ENCODE peak calls at places on chromosomes 2 and 18, in ten cellular contexts. S is NCI-H226; V is renal cortical epithelial cell; N is AML-193; P is activated CD4-positive, alpha-beta memory T cell treated with anti-CD3 and anti-CD28 coated beads, Interleukin-2, amount 10 ng/mL, durations not matched to agents 7 days and 5 days; Q is amygdala; L is T1000; R is SIG-M5; H is ACHN; X is AG04449. G is an unnamed sample.
A peak's percentile ranks its signal among the peaks of the same experiment; 100 is the strongest.

GRCh38 chr2:135832891-135833290 is 4.1 kb downstream of the LCT start:
- DNase-seq in X (no peak), V (no peak), S (no peak), L (no peak), Q (no peak), H (no peak), P (no peak), R (no peak), N (no peak), G (no peak)

GRCh38 chr2:181317511-181317910 is 139.7 kb upstream of the ITGA4 start:
- DNase-seq in S (no peak), H (no peak), P (no peak), V (no peak), L (no peak), Q (no peak), X (no peak), N (no peak), R (no peak), G (no peak)

GRCh38 chr2:67540962-67541361 is 143.8 kb downstream of the ETAA1 start:
- DNase-seq in Q (no peak), H (no peak), V (no peak), S (no peak), R (no peak), X (no peak), L (no peak), P (no peak), N (no peak), G (no peak)

GRCh38 chr2:109195193-109196045 is 66.4 kb downstream of the SH3RF3 start:
- DNase-seq in P (no peak), X (no peak), H (no peak), N (no peak), S (no peak), L (no peak), R (no peak), Q (no peak), V (no peak), G (no peak)

GRCh38 chr2:141698500-141698899 is 432.3 kb downstream of the LRP1B start:
- DNase-seq in Q (no peak), L (no peak), H (no peak), N (no peak), P (no peak), V (no peak), R (no peak), X (no peak), S (no peak), G (no peak)

GRCh38 chr2:232675381-232675780 is 21.8 kb upstream of the GIGYF2 start:
- DNase-seq in R (no peak), H (no peak), V (no peak), L (no peak), S (no peak), X (no peak), Q (no peak), N (no peak), P (no peak), G (no peak)

GRCh38 chr2:219539926-219540678 is 3.5 kb downstream of the CHPF start:
- DNase-seq in S (no peak), R (no peak), H (no peak), V (no peak), X (no peak), L (no peak), N (no peak), Q (no peak), P (no peak), G (no peak)

GRCh38 chr2:132824716-132825115 is 154.7 kb upstream of the LYPD1 start:
- DNase-seq in S (no peak), L (no peak), X (no peak), H (no peak), N (no peak), V (peak; percentile 72), R (no peak), P (no peak), Q (no peak), G (peak; percentile 46)

GRCh38 chr2:156826342-156826933 is 390.3 kb downstream of the GPD2 start:
- DNase-seq in R (no peak), L (no peak), P (no peak), N (no peak), X (no peak), S (peak; percentile 11), H (peak; percentile 4), Q (no peak), V (peak; percentile 51), G (peak; percentile 5)

GRCh38 chr2:237141556-237141955 is 55.9 kb downstream of the COPS8 start:
- DNase-seq in P (no peak), R (no peak), N (no peak), H (no peak), S (peak; percentile 33), X (peak; percentile 59), V (peak; percentile 66), Q (no peak), L (peak; percentile 37), G (peak; percentile 48)

GRCh38 chr2:196372811-196373664 is 201.7 kb upstream of the STK17B start:
- DNase-seq in H (no peak), V (no peak), L (no peak), Q (no peak), X (no peak), R (no peak), P (no peak), N (no peak), S (no peak), G (no peak)

GRCh38 chr2:46400041-46400440 is 79.3 kb upstream of the TMEM247 start:
- DNase-seq in V (no peak), R (no peak), P (no peak), H (no peak), X (no peak), L (no peak), Q (no peak), N (no peak), S (no peak), G (no peak)

GRCh38 chr18:13185675-13186198 is 32.8 kb upstream of the LDLRAD4 start:
- DNase-seq in N (no peak), L (no peak), Q (no peak), V (no peak), P (no peak), R (no peak), H (no peak), S (no peak), X (no peak), G (no peak)

GRCh38 chr2:53467467-53467866 is 300.1 kb upstream of the CHAC2 start:
- DNase-seq in Q (no peak), H (no peak), V (no peak), R (no peak), S (no peak), L (no peak), N (no peak), P (no peak), X (no peak), G (no peak)

GRCh38 chr2:120571015-120571728 is 164.5 kb upstream of the GLI2 start:
- DNase-seq in H (no peak), P (no peak), S (peak; percentile 13), R (no peak), X (no peak), L (no peak), Q (no peak), V (no peak), N (no peak), G (no peak)

GRCh38 chr2:20650412-20650879 is 452 bp downstream of the HS1BP3 start:
- DNase-seq in L (no peak), H (peak; percentile 52), R (no peak), S (no peak), Q (peak; percentile 68), N (peak; percentile 23), V (peak; percentile 23), P (peak; percentile 40), X (no peak), G (peak; percentile 35)

GRCh38 chr2:215770668-215771067 is 242.7 kb downstream of the MREG start:
- DNase-seq in S (no peak), Q (no peak), H (no peak), P (no peak), X (no peak), V (no peak), N (no peak), L (no peak), R (no peak), G (no peak)

GRCh38 chr2:39069890-39070289 is 51.0 kb downstream of the SOS1 start:
- DNase-seq in Q (no peak), V (no peak), N (no peak), L (no peak), R (no peak), H (no peak), S (no peak), P (no peak), X (no peak), G (no peak)

GRCh38 chr18:33532978-33533377 is 45.0 kb upstream of the ASXL3 start:
- DNase-seq in Q (no peak), X (no peak), R (no peak), P (no peak), H (no peak), N (no peak), L (no peak), V (no peak), S (no peak), G (no peak)

GRCh38 chr2:171317492-171318125 is 116.2 kb downstream of the METTL8 start:
- DNase-seq in P (no peak), V (no peak), X (no peak), H (no peak), Q (no peak), N (no peak), L (no peak), S (no peak), R (no peak), G (no peak)

GRCh38 chr2:198186257-198186656 is 381.9 kb downstream of the PLCL1 start:
- DNase-seq in P (no peak), N (no peak), S (no peak), V (no peak), L (no peak), Q (no peak), R (no peak), H (no peak), X (no peak), G (no peak)

GRCh38 chr2:69271831-69272257 is 115.2 kb downstream of the GFPT1 start:
- DNase-seq in V (no peak), R (no peak), N (peak; percentile 78), L (no peak), P (no peak), Q (no peak), X (no peak), H (no peak), S (no peak), G (no peak)

GRCh38 chr2:241977557-241978300 is 108.2 kb downstream of the RTP5 start:
- DNase-seq in X (no peak), P (no peak), L (no peak), H (no peak), V (no peak), N (no peak), R (no peak), S (no peak), Q (no peak), G (no peak)

G was measured in brain microvascular endothelial cell.